ENCODE peak calls at places on chromosomes 4 and X, in eight cellular contexts. N is CD4-positive, CD25-positive, alpha-beta regulatory T cell; X is upper lobe of right lung; F is DND-41; Z is NT2/D1; A is ovary; R is endodermal cell; T is IMR-90. P is an unnamed sample. For H3K4me1, the result is how much of the 10 kb centered on the place peaks cover.

GRCh38 chr4:95165926-95166524 is 382.7 kb downstream of the UNC5C start:
- DNase-seq in X (no peak), F (peak), A (no peak), Z (peak), R (peak), N (peak), T (peak), P (peak)

GRCh38 chr4:176377705-176378302 is 58.0 kb downstream of the SPCS3 start:
- DNase-seq in N (peak), R (no peak), T (peak), A (no peak), Z (no peak), F (no peak), X (no peak), P (peak)

GRCh38 chr4:188372856-188373255 is 233.6 kb downstream of the TRIML1 start:
- DNase-seq in T (peak), A (no peak), X (no peak), F (no peak), Z (peak), R (peak), N (no peak), P (no peak)

GRCh38 chrX:2409796-2410195 is 91.0 kb downstream of the DHRSX start:
- DNase-seq in F (no peak), N (no peak), X (no peak), Z (no peak), T (no peak), A (no peak), R (no peak), P (no peak)

GRCh38 chr4:173380987-173381386 is 10.2 kb downstream of the SAP30 start:
- DNase-seq in N (no peak), Z (no peak), F (no peak), T (no peak), X (no peak), A (no peak), R (no peak), P (no peak)

GRCh38 chrX:111181883-111182400 is 86.0 kb downstream of the PAK3 start:
- DNase-seq in X (no peak), Z (no peak), T (no peak), F (no peak), R (no peak), N (no peak), A (no peak), P (no peak)

GRCh38 chrX:43068639-43069038 is 290.7 kb upstream of the PPP1R2C start:
- DNase-seq in F (no peak), T (no peak), X (no peak), R (no peak), A (no peak), N (no peak), Z (no peak), P (no peak)

GRCh38 chr4:38177035-38177791 is 217.0 kb downstream of the PTTG2 start:
- DNase-seq in Z (no peak), T (peak), F (peak), N (peak), A (peak), X (no peak), R (no peak), P (no peak)

GRCh38 chrX:136199365-136199764 is 51.8 kb downstream of the MAP7D3 start:
- DNase-seq in N (no peak), R (no peak), X (no peak), Z (no peak), F (no peak), A (no peak), T (peak), P (no peak)

GRCh38 chr4:87555751-87556619 is 26.8 kb upstream of the SPARCL1 start:
- DNase-seq in T (peak), R (no peak), A (no peak), Z (no peak), F (no peak), N (no peak), X (no peak), P (no peak)

GRCh38 chrX:17584248-17584681 is 153.0 kb upstream of the SCML1 start:
- DNase-seq in X (no peak), T (peak), N (no peak), R (no peak), A (no peak), Z (no peak), F (no peak), P (no peak)

GRCh38 chr4:83961575-83961974 is 425.7 kb downstream of the GPAT3 start:
- DNase-seq in T (peak), N (no peak), A (no peak), X (no peak), R (no peak), F (no peak), Z (no peak), P (no peak)

GRCh38 chrX:107676559-107677378 is 48.5 kb downstream of the PRPS1 start:
- DNase-seq in Z (no peak), R (peak), X (peak), A (peak), N (peak), T (peak), F (no peak), P (peak)

GRCh38 chrX:123833387-123833786 is 26.5 kb upstream of the XIAP start:
- DNase-seq in N (peak), F (peak), A (no peak), R (peak), Z (no peak), T (peak), X (no peak), P (peak)

GRCh38 chr4:48041535-48042137 is 25.1 kb downstream of the NIPAL1 start:
- DNase-seq in Z (no peak), R (no peak), A (no peak), X (no peak), N (no peak), F (no peak), T (no peak), P (no peak)
- H3K4me1 ChIP-seq in Z (under half), R (under half), A (under half), X (under half), N (under half), F (under half), T (under half), P (half or more)

DNA sequence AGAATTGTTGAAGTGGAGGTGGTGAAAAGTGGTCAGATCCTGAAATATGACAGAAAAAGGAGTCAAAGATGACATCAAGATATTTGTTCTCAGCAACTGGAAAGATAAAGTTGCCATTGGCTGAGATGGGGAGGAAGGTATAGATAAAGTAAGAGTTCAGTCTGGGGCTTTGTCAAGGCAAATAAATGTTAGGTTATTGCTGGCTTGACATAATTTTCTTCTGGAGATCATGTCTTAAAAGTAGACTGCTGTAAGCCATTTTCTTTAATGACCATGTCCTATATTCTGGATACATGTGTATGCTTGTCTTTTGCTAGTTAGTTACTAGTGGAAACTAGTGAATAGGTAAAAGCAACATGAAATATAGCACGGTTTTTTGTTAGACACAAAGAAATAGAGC is 5.6 kb downstream of the USP53 start:
- DNase-seq in R (no peak), N (no peak), F (no peak), A (no peak), Z (no peak), T (no peak), X (no peak), P (no peak)
- H3K4me1 ChIP-seq in R (under half), N (under half), F (under half), A (under half), Z (under half), T (under half), X (under half), P (under half)

GRCh38 chr4:151325320-151326246 is at the start of gene SH3D19:
- DNase-seq in X (peak), A (peak), Z (no peak), R (peak), N (no peak), F (no peak), T (peak), P (no peak)
- H3K4me1 ChIP-seq in X (under half), A (under half), Z (under half), R (under half), N (under half), F (under half), T (under half), P (under half)

DNA sequence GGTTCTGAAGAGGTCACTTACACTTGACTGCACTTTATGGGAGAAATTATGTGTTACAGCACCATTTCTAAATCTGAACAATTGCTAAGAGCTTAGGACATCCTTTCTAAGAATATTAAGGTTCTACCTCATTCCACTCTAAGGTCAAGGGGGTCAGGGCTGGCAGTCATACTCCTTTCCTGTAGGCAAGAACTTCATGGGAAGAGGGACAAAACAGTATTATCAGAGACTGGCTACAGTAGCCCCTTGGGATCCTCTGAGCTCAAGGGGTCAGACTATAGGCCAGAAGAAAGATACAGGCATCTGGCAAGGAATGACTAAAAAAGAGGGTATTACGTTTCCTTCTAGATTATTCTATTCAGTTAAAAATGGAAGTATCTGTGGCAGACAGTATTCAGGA is 115.1 kb downstream of the RASL11B start:
- DNase-seq in Z (no peak), T (no peak), X (no peak), N (no peak), F (no peak), R (no peak), A (no peak), P (no peak)
- H3K4me1 ChIP-seq in Z (under half), T (under half), X (under half), N (under half), F (under half), R (under half), A (under half), P (under half)

GRCh38 chr4:5888222-5888701 is 4.6 kb downstream of the CRMP1 start:
- DNase-seq in F (no peak), X (no peak), N (no peak), Z (no peak), T (no peak), R (peak), A (no peak), P (no peak)
- H3K4me1 ChIP-seq in F (under half), X (under half), N (under half), Z (under half), T (under half), R (under half), A (under half), P (under half)

GRCh38 chr4:168841682-168842019 is 168.4 kb downstream of the CBR4 start:
- DNase-seq in T (no peak), X (no peak), A (no peak), F (no peak), N (no peak), Z (no peak), R (no peak), P (no peak)
- H3K4me1 ChIP-seq in T (under half), X (under half), A (under half), F (under half), N (under half), Z (under half), R (under half), P (under half)

GRCh38 chr4:6769984-6770420 is 12.5 kb upstream of the KIAA0232 start:
- DNase-seq in R (no peak), A (no peak), Z (no peak), X (no peak), N (no peak), T (no peak), F (no peak), P (no peak)

GRCh38 chr4:6772223-6772928 is 10.2 kb upstream of the KIAA0232 start:
- DNase-seq in T (no peak), R (no peak), X (no peak), N (no peak), F (no peak), Z (no peak), A (no peak), P (no peak)

GRCh38 chr4:6771229-6771671 is 11.3 kb upstream of the KIAA0232 start:
- DNase-seq in F (no peak), T (peak), A (no peak), N (no peak), Z (no peak), R (no peak), X (peak), P (no peak)

GRCh38 chr4:6769138-6769983 is 13.2 kb upstream of the KIAA0232 start:
- DNase-seq in A (no peak), Z (no peak), F (peak), R (peak), X (peak), T (no peak), N (peak), P (no peak)

GRCh38 chr4:6770581-6771228 is 11.8 kb upstream of the KIAA0232 start:
- DNase-seq in R (no peak), N (no peak), X (no peak), F (no peak), Z (no peak), T (no peak), A (no peak), P (no peak)
- H3K4me1 ChIP-seq in R (under half), N (under half), X (under half), F (under half), Z (under half), T (under half), A (under half), P (under half)

DNA sequence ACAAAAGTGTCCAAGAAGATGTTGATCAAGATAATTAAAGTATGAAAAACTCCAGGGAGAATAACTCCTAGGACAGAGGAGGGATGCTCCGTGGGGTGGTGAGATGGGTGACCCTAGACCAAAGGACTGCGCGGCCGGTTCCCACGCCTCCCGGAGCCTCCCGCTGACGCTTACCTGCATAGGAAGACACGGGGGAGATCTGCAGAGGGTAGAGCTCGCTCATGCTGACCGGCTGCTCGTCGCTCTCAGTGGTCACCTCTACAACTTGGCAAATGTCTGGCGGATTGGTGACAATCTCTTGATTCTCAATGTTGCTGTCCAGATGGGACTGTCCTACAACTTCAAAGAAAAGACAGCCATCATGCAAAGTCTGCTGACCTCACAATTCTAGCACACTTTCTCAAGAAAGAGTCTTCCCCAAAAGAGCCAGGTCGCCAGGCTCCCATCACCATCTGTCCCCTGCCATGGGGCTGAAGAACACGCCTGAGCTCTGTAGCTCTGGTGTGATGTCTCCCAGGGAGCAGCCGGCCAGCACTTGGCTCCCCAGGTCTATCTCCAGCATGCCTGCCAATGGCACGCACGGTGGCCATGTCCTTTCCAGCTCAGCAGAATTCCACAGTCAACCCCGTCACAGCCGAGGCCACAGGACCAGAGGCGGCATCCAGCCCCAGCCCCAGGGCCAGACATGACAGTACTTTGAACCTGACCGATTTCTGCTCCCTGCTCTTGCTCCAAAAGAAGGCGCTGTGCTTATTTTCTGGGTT is 75.4 kb downstream of the IRF2 start:
- DNase-seq in T (no peak), N (no peak), R (peak), X (no peak), A (no peak), F (no peak), Z (no peak), P (no peak)
- H3K4me1 ChIP-seq in T (under half), N (under half), R (under half), X (under half), A (under half), F (under half), Z (under half), P (under half)

DNA sequence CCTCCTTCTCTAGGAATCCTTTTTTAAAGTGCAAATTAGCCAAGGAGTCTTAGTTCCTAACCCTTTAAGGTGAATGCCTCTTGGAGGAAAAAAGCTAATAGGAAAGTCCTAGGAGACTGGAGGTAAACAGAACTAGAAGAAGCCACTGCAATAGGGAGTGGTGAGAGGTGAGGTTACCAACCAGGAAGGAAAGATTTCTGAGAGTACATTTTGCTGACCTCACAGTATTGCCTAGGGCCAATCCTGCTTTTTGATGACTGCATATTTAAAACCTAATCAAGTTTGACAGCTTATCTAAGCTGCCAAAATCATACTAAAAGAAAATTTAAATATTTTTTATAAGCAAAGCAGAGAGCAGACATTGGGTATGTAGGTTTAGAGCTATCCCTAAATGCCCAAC is 7.3 kb upstream of the CUL4B start:
- DNase-seq in X (no peak), N (no peak), R (no peak), Z (no peak), T (no peak), F (no peak), A (no peak), P (no peak)
- H3K4me1 ChIP-seq in X (under half), N (under half), R (under half), Z (under half), T (under half), F (under half), A (under half), P (under half)

GRCh38 chrX:12956704-12957541 is 18.0 kb upstream of the TMSB4X start:
- DNase-seq in T (peak), A (no peak), R (no peak), Z (no peak), N (peak), X (no peak), F (peak), P (peak)
- H3K4me1 ChIP-seq in T (under half), A (under half), R (under half), Z (under half), N (half or more), X (under half), F (half or more), P (half or more)

P was measured in OCI-LY7.